ENCODE peak calls at places on chromosomes 1 and 21, in four cellular contexts. One of them, this sample, is unnamed.

GRCh38 chr1:89905391-89906058 is 84.7 kb downstream of the LRRC8D start:
- DNase-seq in AG09309: no peak
- DNase-seq in LNCaP clone FGC: no peak
- DNase-seq in choroid plexus epithelial cell: peak; percentile 35
- DNase-seq in this sample: no peak

GRCh38 chr1:228081578-228082259 is 789 bp upstream of the ARF1 start:
- DNase-seq in AG09309: no peak
- DNase-seq in LNCaP clone FGC: no peak
- DNase-seq in choroid plexus epithelial cell: peak; percentile 26
- DNase-seq in this sample: no peak

GRCh38 chr1:173451981-173452380 is 25.2 kb upstream of the PRDX6 start:
- DNase-seq in AG09309: no peak
- DNase-seq in LNCaP clone FGC: peak; percentile 97
- DNase-seq in choroid plexus epithelial cell: peak; percentile 25
- DNase-seq in this sample: peak; percentile 68

GRCh38 chr1:198893763-198894444 is 255.1 kb downstream of the PTPRC start:
- DNase-seq in AG09309: no peak
- DNase-seq in LNCaP clone FGC: no peak
- DNase-seq in choroid plexus epithelial cell: peak; percentile 68
- DNase-seq in this sample: no peak

GRCh38 chr21:39667353-39667891 is 54.7 kb downstream of the B3GALT5 start:
- DNase-seq in AG09309: no peak
- DNase-seq in LNCaP clone FGC: no peak
- DNase-seq in choroid plexus epithelial cell: no peak
- DNase-seq in this sample: no peak

GRCh38 chr1:87872189-87872588 is 543.5 kb downstream of the LMO4 start:
- DNase-seq in AG09309: no peak
- DNase-seq in LNCaP clone FGC: no peak
- DNase-seq in choroid plexus epithelial cell: no peak
- DNase-seq in this sample: no peak

GRCh38 chr1:21670059-21670881 is 1.1 kb upstream of the RAP1GAP start:
- DNase-seq in AG09309: no peak
- DNase-seq in LNCaP clone FGC: no peak
- DNase-seq in choroid plexus epithelial cell: peak; percentile 28
- DNase-seq in this sample: no peak

GRCh38 chr1:160046494-160047115 is 14.8 kb upstream of the PIGM start:
- DNase-seq in AG09309: no peak
- DNase-seq in LNCaP clone FGC: no peak
- DNase-seq in choroid plexus epithelial cell: peak; percentile 61
- DNase-seq in this sample: peak; percentile 47

GRCh38 chr1:83741348-83741747 is 257.6 kb downstream of the TTLL7 start:
- DNase-seq in AG09309: no peak
- DNase-seq in LNCaP clone FGC: no peak
- DNase-seq in choroid plexus epithelial cell: no peak
- DNase-seq in this sample: no peak

GRCh38 chr1:182035097-182035770 is 26.3 kb downstream of the ZNF648 start:
- DNase-seq in AG09309: no peak
- DNase-seq in LNCaP clone FGC: no peak
- DNase-seq in choroid plexus epithelial cell: no peak
- DNase-seq in this sample: no peak

GRCh38 chr1:26516987-26517765 is 12.4 kb upstream of the RPS6KA1 start:
- DNase-seq in AG09309: no peak
- DNase-seq in LNCaP clone FGC: no peak
- DNase-seq in choroid plexus epithelial cell: no peak
- DNase-seq in this sample: no peak

GRCh38 chr1:111281411-111281810 is 9.2 kb upstream of the CHIA start:
- DNase-seq in AG09309: no peak
- DNase-seq in LNCaP clone FGC: no peak
- DNase-seq in choroid plexus epithelial cell: no peak
- DNase-seq in this sample: peak; percentile 40

GRCh38 chr1:111275780-111276433 is 14.7 kb upstream of the CHIA start:
- DNase-seq in AG09309: no peak
- DNase-seq in LNCaP clone FGC: no peak
- DNase-seq in choroid plexus epithelial cell: no peak
- DNase-seq in this sample: peak; percentile 43

GRCh38 chr1:111283838-111284237 is 6.8 kb upstream of the CHIA start:
- DNase-seq in AG09309: no peak
- DNase-seq in LNCaP clone FGC: no peak
- DNase-seq in choroid plexus epithelial cell: no peak
- DNase-seq in this sample: no peak

GRCh38 chr1:111279144-111279543 is 11.5 kb upstream of the CHIA start:
- DNase-seq in AG09309: no peak
- DNase-seq in LNCaP clone FGC: no peak
- DNase-seq in choroid plexus epithelial cell: no peak
- DNase-seq in this sample: no peak

GRCh38 chr1:111280267-111280666 is 10.4 kb upstream of the CHIA start:
- DNase-seq in AG09309: no peak
- DNase-seq in LNCaP clone FGC: no peak
- DNase-seq in choroid plexus epithelial cell: no peak
- DNase-seq in this sample: no peak
- TF ChIP-seq CTCF in AG09309: no peak
- TF ChIP-seq CTCF in LNCaP clone FGC: no peak
- TF ChIP-seq CTCF in choroid plexus epithelial cell: no peak
- TF ChIP-seq CTCF in this sample: no peak

DNA sequence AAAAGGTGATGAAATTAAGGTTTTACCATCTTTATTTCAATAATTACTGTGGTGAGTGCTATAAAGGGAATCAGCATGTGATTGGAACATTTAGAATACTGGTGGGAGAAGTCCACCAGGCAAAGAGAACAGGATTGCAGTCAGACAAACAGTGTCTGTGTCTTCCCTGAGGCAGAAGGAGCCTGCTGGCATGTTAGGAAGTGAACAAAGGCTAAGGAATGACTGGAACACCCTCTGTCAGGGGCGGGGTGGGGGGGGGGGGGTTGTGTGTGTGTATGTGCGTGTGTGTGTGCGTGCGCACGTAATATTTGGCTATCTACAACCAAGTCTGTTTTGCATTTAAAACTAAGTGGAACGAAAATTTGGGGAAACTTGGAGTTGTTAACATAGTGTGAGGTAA is 30.2 kb downstream of the SRRM1 start:
- DNase-seq in AG09309: no peak
- DNase-seq in LNCaP clone FGC: no peak
- DNase-seq in choroid plexus epithelial cell: peak; percentile 29
- DNase-seq in this sample: peak; percentile 66
- H3K4me3 ChIP-seq in AG09309: no peak overlapping the region
- H3K4me3 ChIP-seq in LNCaP clone FGC: no peak overlapping the region
- H3K4me3 ChIP-seq in choroid plexus epithelial cell: no peak overlapping the region
- H3K4me3 ChIP-seq in this sample: no peak overlapping the region

GRCh38 chr1:998051-998821 is 1.7 kb downstream of the HES4 start:
- DNase-seq in AG09309: no peak
- DNase-seq in LNCaP clone FGC: no peak
- DNase-seq in choroid plexus epithelial cell: no peak
- DNase-seq in this sample: no peak
- TF ChIP-seq CTCF in AG09309: no peak
- TF ChIP-seq CTCF in LNCaP clone FGC: no peak
- TF ChIP-seq CTCF in choroid plexus epithelial cell: no peak
- TF ChIP-seq CTCF in this sample: no peak

GRCh38 chr1:109716121-109716520 is 4.1 kb downstream of the GSTM5 start:
- DNase-seq in AG09309: no peak
- DNase-seq in LNCaP clone FGC: no peak
- DNase-seq in choroid plexus epithelial cell: no peak
- DNase-seq in this sample: no peak
- H3K4me3 ChIP-seq in AG09309: no peak overlapping the region
- H3K4me3 ChIP-seq in LNCaP clone FGC: no peak overlapping the region
- H3K4me3 ChIP-seq in choroid plexus epithelial cell: no peak overlapping the region
- H3K4me3 ChIP-seq in this sample: no peak overlapping the region

GRCh38 chr21:44444286-44444931 is 10.9 kb upstream of the LRRC3 start:
- DNase-seq in AG09309: no peak
- DNase-seq in LNCaP clone FGC: no peak
- DNase-seq in choroid plexus epithelial cell: no peak
- DNase-seq in this sample: no peak
- TF ChIP-seq CTCF in AG09309: no peak
- TF ChIP-seq CTCF in LNCaP clone FGC: no peak
- TF ChIP-seq CTCF in choroid plexus epithelial cell: peak; percentile 24
- TF ChIP-seq CTCF in this sample: no peak

GRCh38 chr1:186681806-186682205 is 1.6 kb upstream of the PTGS2 start:
- DNase-seq in AG09309: peak; percentile 23
- DNase-seq in LNCaP clone FGC: no peak
- DNase-seq in choroid plexus epithelial cell: peak; percentile 72
- DNase-seq in this sample: peak; percentile 71
- H3K4me3 ChIP-seq in AG09309: peak overlapping the region; percentile 64
- H3K4me3 ChIP-seq in LNCaP clone FGC: no peak overlapping the region
- H3K4me3 ChIP-seq in choroid plexus epithelial cell: peak overlapping the region; percentile 85
- H3K4me3 ChIP-seq in this sample: no peak overlapping the region

This sample was measured in epithelial cell of esophagus.